ENCODE peak calls at places on chromosome 15, in eight cellular contexts. M is AG09309, Y is small intestine, H is NCI-H1105 treated with DMSO at 0.1 percent for 48 hours, Q is LoVo, R is AG08396, N is ELR, S is Kasumi-1. E is an unnamed sample.

GRCh38 chr15:31360158-31360561 is 33.5 kb downstream of the KLF13 start:
- DNase-seq in M (no peak), Y (no peak), H (no peak), Q (no peak), R (no peak), N (no peak), S (no peak), E (no peak)

GRCh38 chr15:100902436-100903190 is 16.5 kb upstream of the LRRK1 start:
- DNase-seq in M (peak; percentile 56), Y (peak; percentile 45), H (peak; percentile 90), Q (no peak), R (peak; percentile 84), N (peak; percentile 80), S (peak; percentile 71), E (no peak)

GRCh38 chr15:99999282-100000070 is 266.2 kb upstream of the LYSMD4 start:
- DNase-seq in M (no peak), Y (no peak), H (no peak), Q (no peak), R (no peak), N (no peak), S (no peak), E (no peak)

GRCh38 chr15:90232941-90233700 is 620 bp downstream of the CIB1 start:
- DNase-seq in M (no peak), Y (peak; percentile 96), H (no peak), Q (peak; percentile 83), R (peak; percentile 71), N (peak; percentile 75), S (peak; percentile 46), E (no peak)

GRCh38 chr15:74389115-74390048 is 21.9 kb upstream of the CYP11A1 start:
- DNase-seq in M (no peak), Y (no peak), H (no peak), Q (no peak), R (no peak), N (no peak), S (no peak), E (no peak)

GRCh38 chr15:83487519-83487918 is 40.4 kb downstream of the SH3GL3 start:
- DNase-seq in M (no peak), Y (no peak), H (no peak), Q (no peak), R (no peak), N (no peak), S (no peak), E (no peak)

GRCh38 chr15:90907838-90908507 is 4.9 kb downstream of the MAN2A2 start:
- DNase-seq in M (no peak), Y (no peak), H (no peak), Q (no peak), R (no peak), N (no peak), S (no peak), E (no peak)

GRCh38 chr15:63190993-63191392 is 1.6 kb downstream of the RAB8B start:
- DNase-seq in M (no peak), Y (no peak), H (no peak), Q (no peak), R (no peak), N (no peak), S (no peak), E (no peak)

GRCh38 chr15:26082833-26083174 is 219.7 kb upstream of the ATP10A start:
- DNase-seq in M (no peak), Y (no peak), H (peak; percentile 55), Q (no peak), R (no peak), N (no peak), S (no peak), E (no peak)

GRCh38 chr15:82646250-82647044 is 716 bp downstream of the CPEB1 start:
- DNase-seq in M (no peak), Y (no peak), H (peak; percentile 63), Q (no peak), R (no peak), N (no peak), S (no peak), E (no peak)

GRCh38 chr15:55819397-55820034 is 76.6 kb upstream of the PRTG start:
- DNase-seq in M (no peak), Y (no peak), H (no peak), Q (no peak), R (no peak), N (no peak), S (no peak), E (no peak)

GRCh38 chr15:66657062-66658020 is 44.7 kb upstream of the SMAD6 start:
- DNase-seq in M (no peak), Y (no peak), H (no peak), Q (no peak), R (no peak), N (no peak), S (no peak), E (no peak)

GRCh38 chr15:72979754-72980153 is 72.5 kb upstream of the NEO1 start:
- DNase-seq in M (no peak), Y (no peak), H (no peak), Q (no peak), R (no peak), N (no peak), S (no peak), E (no peak)

GRCh38 chr15:85706779-85707518 is 87.8 kb downstream of the KLHL25 start:
- DNase-seq in M (no peak), Y (peak; percentile 60), H (no peak), Q (no peak), R (peak; percentile 12), N (peak; percentile 29), S (peak; percentile 54), E (no peak)

GRCh38 chr15:62946940-62947339 is 95.6 kb upstream of the TPM1 start:
- DNase-seq in M (no peak), Y (no peak), H (no peak), Q (no peak), R (no peak), N (no peak), S (no peak), E (no peak)

GRCh38 chr15:51947124-51947523 is 24.5 kb downstream of the LEO1 start:
- DNase-seq in M (no peak), Y (no peak), H (no peak), Q (no peak), R (no peak), N (no peak), S (no peak), E (no peak)

GRCh38 chr15:58564967-58565366 is 133.2 kb downstream of the LIPC start:
- DNase-seq in M (no peak), Y (no peak), H (no peak), Q (no peak), R (no peak), N (no peak), S (no peak), E (no peak)

GRCh38 chr15:58472821-58473581 is 41.2 kb downstream of the LIPC start:
- DNase-seq in M (no peak), Y (no peak), H (no peak), Q (no peak), R (no peak), N (peak; percentile 17), S (peak; percentile 86), E (no peak)

GRCh38 chr15:74954515-74954914 is 2.1 kb downstream of the RPP25 start:
- DNase-seq in M (peak; percentile 38), Y (peak; percentile 40), H (no peak), Q (no peak), R (peak; percentile 48), N (no peak), S (no peak), E (no peak)

GRCh38 chr15:53759333-53759975 is at the start of gene WDR72:
- DNase-seq in M (no peak), Y (peak; percentile 37), H (no peak), Q (no peak), R (no peak), N (no peak), S (no peak), E (no peak)

GRCh38 chr15:29952245-29952644 is 130.0 kb upstream of the TJP1 start:
- DNase-seq in M (no peak), Y (no peak), H (peak; percentile 62), Q (no peak), R (no peak), N (no peak), S (no peak), E (no peak)

GRCh38 chr15:56052389-56053045 is 59.1 kb upstream of the NEDD4 start:
- DNase-seq in M (peak; percentile 29), Y (peak; percentile 45), H (peak; percentile 47), Q (peak; percentile 71), R (peak; percentile 39), N (peak; percentile 75), S (peak; percentile 79), E (no peak)

GRCh38 chr15:72754096-72754495 is 29.5 kb downstream of the ADPGK start:
- DNase-seq in M (no peak), Y (no peak), H (no peak), Q (no peak), R (no peak), N (no peak), S (no peak), E (no peak)